ENCODE peak calls at places on chromosomes 16 and 17, in six cellular contexts. One of them, this sample, is unnamed.
A peak's percentile ranks its signal among the peaks of the same experiment; 100 is the strongest.

GRCh38 chr16:87538594-87538993 is 45.8 kb upstream of the ZCCHC14 start:
- DNase-seq in fibroblast of lung: peak; percentile 72
- DNase-seq in HFF-Myc: no peak
- DNase-seq in PC-3: no peak
- DNase-seq in DND-41: no peak
- DNase-seq in GM10248: no peak
- DNase-seq in this sample: peak; percentile 40

GRCh38 chr16:66713076-66713475 is 16.5 kb upstream of the CMTM4 start:
- DNase-seq in DND-41: no peak
- DNase-seq in GM10248: no peak
- DNase-seq in PC-3: no peak
- DNase-seq in HFF-Myc: no peak
- DNase-seq in fibroblast of lung: no peak
- DNase-seq in this sample: no peak

GRCh38 chr17:15782809-15783208 is 50.7 kb downstream of the TBC1D26 start:
- DNase-seq in fibroblast of lung: peak; percentile 54
- DNase-seq in DND-41: no peak
- DNase-seq in GM10248: no peak
- DNase-seq in PC-3: no peak
- DNase-seq in HFF-Myc: no peak
- DNase-seq in this sample: no peak

GRCh38 chr17:77944390-77945222 is 13.9 kb upstream of the TNRC6C start:
- DNase-seq in GM10248: no peak
- DNase-seq in fibroblast of lung: no peak
- DNase-seq in PC-3: no peak
- DNase-seq in HFF-Myc: no peak
- DNase-seq in DND-41: no peak
- DNase-seq in this sample: no peak

GRCh38 chr17:73888875-73889274 is 244.6 kb upstream of the SDK2 start:
- DNase-seq in GM10248: no peak
- DNase-seq in PC-3: no peak
- DNase-seq in DND-41: no peak
- DNase-seq in HFF-Myc: no peak
- DNase-seq in fibroblast of lung: no peak
- DNase-seq in this sample: no peak

GRCh38 chr17:39533891-39534290 is 72.6 kb downstream of the CDK12 start:
- DNase-seq in HFF-Myc: no peak
- DNase-seq in PC-3: peak; percentile 73
- DNase-seq in fibroblast of lung: no peak
- DNase-seq in GM10248: no peak
- DNase-seq in DND-41: no peak
- DNase-seq in this sample: no peak

GRCh38 chr17:67999291-67999911 is 3.1 kb upstream of the C17orf58 start:
- DNase-seq in fibroblast of lung: peak; percentile 20
- DNase-seq in PC-3: peak; percentile 89
- DNase-seq in GM10248: no peak
- DNase-seq in HFF-Myc: no peak
- DNase-seq in DND-41: no peak
- DNase-seq in this sample: no peak

GRCh38 chr17:76753061-76753961 is 15.4 kb downstream of the MFSD11 start:
- DNase-seq in GM10248: no peak
- DNase-seq in fibroblast of lung: no peak
- DNase-seq in PC-3: peak; percentile 14
- DNase-seq in DND-41: peak; percentile 50
- DNase-seq in HFF-Myc: no peak
- DNase-seq in this sample: no peak

GRCh38 chr16:71501562-71501961 is 12.4 kb upstream of the ZNF19 start:
- DNase-seq in PC-3: no peak
- DNase-seq in HFF-Myc: no peak
- DNase-seq in GM10248: no peak
- DNase-seq in fibroblast of lung: no peak
- DNase-seq in DND-41: no peak
- DNase-seq in this sample: no peak
- TF ChIP-seq CTCF in PC-3: no peak
- TF ChIP-seq CTCF in HFF-Myc: peak; percentile 5
- TF ChIP-seq CTCF in GM10248: peak; percentile 27
- TF ChIP-seq CTCF in fibroblast of lung: no peak
- TF ChIP-seq CTCF in DND-41: no peak
- TF ChIP-seq CTCF in this sample: no peak

DNA sequence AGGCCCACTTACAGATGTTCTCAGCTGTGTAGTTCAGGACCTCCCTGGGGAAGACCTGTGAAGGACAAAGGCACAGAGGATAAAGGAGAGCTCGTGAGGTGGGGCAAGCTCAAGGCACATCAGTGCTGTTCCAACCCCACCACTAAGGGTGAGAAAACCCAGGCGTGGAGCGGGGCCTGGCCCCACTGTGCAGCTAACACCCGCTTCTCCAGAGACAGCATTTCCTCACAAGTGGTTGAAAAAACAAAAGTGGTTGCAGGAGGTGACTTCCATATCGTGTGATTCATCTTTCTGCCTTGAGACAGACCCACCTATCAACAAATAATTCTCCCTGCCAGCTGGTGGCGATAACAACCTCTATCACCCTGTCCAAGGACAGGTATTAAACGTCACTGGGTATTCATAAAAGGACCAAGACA is 30.0 kb downstream of the SNN start:
- DNase-seq in GM10248: no peak
- DNase-seq in PC-3: peak; percentile 41
- DNase-seq in HFF-Myc: no peak
- DNase-seq in DND-41: no peak
- DNase-seq in fibroblast of lung: peak; percentile 28
- DNase-seq in this sample: no peak
- TF ChIP-seq CTCF in GM10248: no peak
- TF ChIP-seq CTCF in PC-3: peak; percentile 45
- TF ChIP-seq CTCF in HFF-Myc: no peak
- TF ChIP-seq CTCF in DND-41: peak; percentile 26
- TF ChIP-seq CTCF in fibroblast of lung: no peak
- TF ChIP-seq CTCF in this sample: no peak

DNA sequence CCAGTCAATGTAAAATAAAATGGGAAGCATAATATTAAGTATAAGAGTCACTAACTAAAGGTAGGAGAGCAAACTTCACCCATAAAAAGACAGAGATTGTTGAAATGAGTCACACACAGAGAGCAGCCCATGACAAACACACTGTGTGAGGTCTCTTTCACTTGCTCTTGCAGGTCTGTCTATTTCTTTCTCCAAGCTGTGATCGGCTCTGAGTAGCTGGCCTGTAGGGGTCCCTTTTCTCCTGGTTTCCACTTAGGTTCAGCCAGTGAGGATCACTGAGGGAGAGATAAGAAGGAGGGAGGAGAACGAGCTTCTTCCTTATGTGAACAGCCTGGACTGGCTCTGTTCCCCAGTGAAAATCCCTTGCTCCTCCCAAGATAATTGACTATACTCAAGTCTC is 133.7 kb upstream of the HS3ST3A1 start:
- DNase-seq in PC-3: peak; percentile 29
- DNase-seq in GM10248: no peak
- DNase-seq in HFF-Myc: peak; percentile 61
- DNase-seq in fibroblast of lung: peak; percentile 26
- DNase-seq in DND-41: no peak
- DNase-seq in this sample: no peak
- TF ChIP-seq CTCF in PC-3: no peak
- TF ChIP-seq CTCF in GM10248: no peak
- TF ChIP-seq CTCF in HFF-Myc: peak; percentile 46
- TF ChIP-seq CTCF in fibroblast of lung: no peak
- TF ChIP-seq CTCF in DND-41: no peak
- TF ChIP-seq CTCF in this sample: peak; percentile 14

GRCh38 chr17:32349854-32350661 is at the start of gene ZNF207:
- DNase-seq in HFF-Myc: peak; percentile 88
- DNase-seq in GM10248: peak; percentile 94
- DNase-seq in fibroblast of lung: peak; percentile 95
- DNase-seq in DND-41: peak; percentile 96
- DNase-seq in PC-3: peak; percentile 95
- DNase-seq in this sample: peak; percentile 93
- TF ChIP-seq CTCF in HFF-Myc: no peak
- TF ChIP-seq CTCF in GM10248: no peak
- TF ChIP-seq CTCF in fibroblast of lung: no peak
- TF ChIP-seq CTCF in DND-41: peak; percentile 5
- TF ChIP-seq CTCF in PC-3: no peak
- TF ChIP-seq CTCF in this sample: no peak

DNA sequence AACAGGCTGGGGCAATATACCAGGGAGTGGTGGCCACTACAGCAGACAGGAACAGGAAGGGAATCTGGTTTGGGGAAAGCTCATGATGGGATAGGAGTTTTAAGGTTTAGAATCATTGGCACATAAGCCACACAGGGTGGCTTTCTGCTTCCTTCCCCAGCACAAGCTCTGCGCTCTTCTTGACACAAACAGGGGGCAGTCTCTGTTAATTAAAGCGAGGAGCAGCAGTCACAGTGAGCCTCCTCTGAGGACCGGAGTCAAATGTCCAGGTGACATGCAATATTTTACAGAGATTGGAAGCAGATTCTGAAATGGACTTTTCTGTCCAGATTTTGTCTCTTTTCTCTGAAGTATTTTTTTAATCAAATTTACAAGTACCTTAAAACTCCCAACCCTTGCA is 2.8 kb upstream of the SHISA9 start:
- DNase-seq in DND-41: no peak
- DNase-seq in PC-3: no peak
- DNase-seq in fibroblast of lung: no peak
- DNase-seq in GM10248: no peak
- DNase-seq in HFF-Myc: no peak
- DNase-seq in this sample: no peak
- TF ChIP-seq CTCF in DND-41: peak; percentile 9
- TF ChIP-seq CTCF in PC-3: no peak
- TF ChIP-seq CTCF in fibroblast of lung: no peak
- TF ChIP-seq CTCF in GM10248: no peak
- TF ChIP-seq CTCF in HFF-Myc: no peak
- TF ChIP-seq CTCF in this sample: no peak

GRCh38 chr16:71626018-71626857 is at the start of gene MARVELD3:
- DNase-seq in DND-41: no peak
- DNase-seq in fibroblast of lung: no peak
- DNase-seq in HFF-Myc: no peak
- DNase-seq in GM10248: peak; percentile 64
- DNase-seq in PC-3: peak; percentile 81
- DNase-seq in this sample: no peak

GRCh38 chr16:71626858-71627213 is 852 bp downstream of the MARVELD3 start:
- DNase-seq in fibroblast of lung: no peak
- DNase-seq in HFF-Myc: no peak
- DNase-seq in PC-3: no peak
- DNase-seq in DND-41: no peak
- DNase-seq in GM10248: no peak
- DNase-seq in this sample: no peak

GRCh38 chr16:71628810-71629209 is 2.8 kb downstream of the MARVELD3 start:
- DNase-seq in DND-41: no peak
- DNase-seq in PC-3: peak; percentile 30
- DNase-seq in HFF-Myc: no peak
- DNase-seq in GM10248: no peak
- DNase-seq in fibroblast of lung: peak; percentile 35
- DNase-seq in this sample: no peak

GRCh38 chr16:71629617-71630016 is 3.6 kb downstream of the MARVELD3 start:
- DNase-seq in DND-41: no peak
- DNase-seq in fibroblast of lung: no peak
- DNase-seq in HFF-Myc: no peak
- DNase-seq in PC-3: no peak
- DNase-seq in GM10248: no peak
- DNase-seq in this sample: no peak

DNA sequence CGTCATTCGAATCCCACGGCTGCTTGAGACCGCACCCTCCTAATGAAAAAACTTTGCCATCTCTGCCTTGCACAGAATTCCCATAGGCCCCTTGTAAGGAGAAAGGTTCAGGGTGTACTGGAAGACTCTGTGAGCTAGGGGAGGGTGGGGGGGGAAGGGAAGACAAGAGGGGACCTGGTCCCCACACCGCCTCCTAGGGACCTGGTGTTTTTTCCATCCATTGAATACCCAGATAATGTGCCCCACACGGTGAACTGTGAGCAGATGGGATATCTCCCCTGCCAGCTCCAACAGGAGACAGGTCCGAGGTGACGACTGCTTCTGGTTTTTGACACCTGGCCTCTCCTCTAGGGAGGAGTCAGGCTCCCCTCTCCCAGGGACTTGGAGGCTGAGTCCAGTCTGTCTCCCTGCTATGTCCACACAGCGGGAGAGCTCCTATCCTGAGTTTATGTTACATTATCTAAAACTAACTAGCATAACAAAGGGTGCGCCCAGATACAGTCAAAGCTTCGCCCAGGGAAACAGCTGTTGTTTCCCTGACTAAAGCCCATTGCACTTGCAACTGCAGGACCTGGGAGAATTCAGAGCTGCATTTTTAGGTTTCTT is 1.8 kb downstream of the MARVELD3 start:
- DNase-seq in HFF-Myc: no peak
- DNase-seq in GM10248: no peak
- DNase-seq in fibroblast of lung: no peak
- DNase-seq in DND-41: no peak
- DNase-seq in PC-3: no peak
- DNase-seq in this sample: no peak
- TF ChIP-seq CTCF in HFF-Myc: no peak
- TF ChIP-seq CTCF in GM10248: no peak
- TF ChIP-seq CTCF in fibroblast of lung: no peak
- TF ChIP-seq CTCF in DND-41: no peak
- TF ChIP-seq CTCF in PC-3: no peak
- TF ChIP-seq CTCF in this sample: no peak

GRCh38 chr16:30444231-30445148 is 1.2 kb downstream of the SEPHS2 start:
- DNase-seq in GM10248: no peak
- DNase-seq in PC-3: no peak
- DNase-seq in fibroblast of lung: no peak
- DNase-seq in DND-41: no peak
- DNase-seq in HFF-Myc: no peak
- DNase-seq in this sample: no peak

GRCh38 chr16:30447512-30448226 is 2.0 kb upstream of the SEPHS2 start:
- DNase-seq in DND-41: no peak
- DNase-seq in HFF-Myc: no peak
- DNase-seq in PC-3: no peak
- DNase-seq in fibroblast of lung: no peak
- DNase-seq in GM10248: no peak
- DNase-seq in this sample: no peak

GRCh38 chr16:30446203-30446595 is 525 bp upstream of the SEPHS2 start:
- DNase-seq in GM10248: no peak
- DNase-seq in HFF-Myc: no peak
- DNase-seq in PC-3: no peak
- DNase-seq in DND-41: no peak
- DNase-seq in fibroblast of lung: no peak
- DNase-seq in this sample: no peak

GRCh38 chr16:30445149-30445407 is 596 bp downstream of the SEPHS2 start:
- DNase-seq in fibroblast of lung: no peak
- DNase-seq in PC-3: no peak
- DNase-seq in DND-41: no peak
- DNase-seq in GM10248: no peak
- DNase-seq in HFF-Myc: no peak
- DNase-seq in this sample: no peak

DNA sequence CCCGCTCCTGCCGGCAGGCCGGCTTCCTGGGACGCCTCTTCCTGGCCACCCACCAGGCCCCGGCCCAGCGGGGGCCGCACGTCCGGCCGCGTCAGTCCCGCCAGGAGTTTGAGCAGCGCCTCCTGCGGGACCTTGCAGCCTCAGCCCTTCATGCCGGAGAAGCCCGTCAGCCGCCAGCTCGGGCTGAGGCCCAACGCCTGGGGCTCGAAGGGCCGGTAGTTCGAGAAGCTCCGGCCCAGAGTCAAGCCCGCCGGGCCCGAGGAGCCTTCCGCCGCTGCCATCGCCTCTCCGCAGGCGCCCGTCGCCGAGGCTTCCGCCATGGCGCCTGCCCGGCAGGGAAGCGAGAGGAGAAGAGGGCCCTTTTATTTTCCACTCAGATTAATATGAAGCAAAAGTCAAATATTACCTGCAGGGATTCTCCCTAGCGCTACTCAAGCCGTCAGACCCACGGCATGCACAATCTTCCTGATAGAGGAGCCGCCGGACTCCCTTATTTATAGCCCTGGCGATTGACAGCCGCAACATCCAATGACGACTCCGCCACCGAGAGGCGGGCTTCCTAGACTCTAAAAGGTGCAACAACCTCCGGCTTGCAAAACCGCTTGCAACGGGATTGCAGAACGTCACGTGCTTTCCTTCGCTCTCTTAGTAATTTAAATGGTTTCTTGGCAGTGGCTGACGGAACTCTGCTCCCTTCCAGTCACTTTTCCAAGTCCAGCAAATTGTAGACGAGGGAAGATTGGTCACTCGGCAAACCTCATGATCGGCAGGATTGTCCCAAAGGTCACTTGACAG is at the start of gene SEPHS2:
- DNase-seq in PC-3: peak; percentile 95
- DNase-seq in GM10248: peak; percentile 94
- DNase-seq in HFF-Myc: peak; percentile 89
- DNase-seq in DND-41: peak; percentile 99
- DNase-seq in fibroblast of lung: peak; percentile 98
- DNase-seq in this sample: peak; percentile 95
- TF ChIP-seq CTCF in PC-3: peak; percentile 52
- TF ChIP-seq CTCF in GM10248: peak; percentile 59
- TF ChIP-seq CTCF in HFF-Myc: peak; percentile 38
- TF ChIP-seq CTCF in DND-41: peak; percentile 50
- TF ChIP-seq CTCF in fibroblast of lung: peak; percentile 40
- TF ChIP-seq CTCF in this sample: peak; percentile 53

This sample was measured in AG09319.